ENCODE peak calls at places on chromosomes 6 and 20, in eight cellular contexts. One of them, this sample, is unnamed.

GRCh38 chr6:89048985-89049384 is 31.6 kb upstream of the PNRC1 start:
- DNase-seq in prostate gland: no peak
- DNase-seq in fibroblast of lung: peak; percentile 59
- DNase-seq in transverse colon: no peak
- DNase-seq in stomach: no peak
- DNase-seq in tibial artery: no peak
- DNase-seq in heart right ventricle: no peak
- DNase-seq in left lung: no peak
- DNase-seq in this sample: no peak

GRCh38 chr6:41680182-41680965 is 42.1 kb downstream of the MDFI start:
- DNase-seq in prostate gland: no peak
- DNase-seq in fibroblast of lung: no peak
- DNase-seq in transverse colon: no peak
- DNase-seq in stomach: no peak
- DNase-seq in tibial artery: no peak
- DNase-seq in heart right ventricle: no peak
- DNase-seq in left lung: peak; percentile 30
- DNase-seq in this sample: no peak

GRCh38 chr20:3276400-3277015 is 37.5 kb upstream of the SLC4A11 start:
- DNase-seq in prostate gland: peak; percentile 13
- DNase-seq in fibroblast of lung: peak; percentile 27
- DNase-seq in transverse colon: no peak
- DNase-seq in stomach: no peak
- DNase-seq in tibial artery: no peak
- DNase-seq in heart right ventricle: no peak
- DNase-seq in left lung: no peak
- DNase-seq in this sample: no peak

GRCh38 chr6:148166339-148166949 is 176.2 kb upstream of the SASH1 start:
- DNase-seq in prostate gland: peak; percentile 22
- DNase-seq in fibroblast of lung: peak; percentile 81
- DNase-seq in transverse colon: no peak
- DNase-seq in stomach: no peak
- DNase-seq in tibial artery: no peak
- DNase-seq in heart right ventricle: peak; percentile 23
- DNase-seq in left lung: no peak
- DNase-seq in this sample: no peak

GRCh38 chr6:101741474-101742171 is 348.1 kb downstream of the GRIK2 start:
- DNase-seq in prostate gland: peak; percentile 65
- DNase-seq in fibroblast of lung: no peak
- DNase-seq in transverse colon: no peak
- DNase-seq in stomach: peak; percentile 32
- DNase-seq in tibial artery: no peak
- DNase-seq in heart right ventricle: no peak
- DNase-seq in left lung: no peak
- DNase-seq in this sample: no peak

GRCh38 chr20:1711826-1712601 is 54.4 kb upstream of the SIRPG start:
- DNase-seq in prostate gland: no peak
- DNase-seq in fibroblast of lung: no peak
- DNase-seq in transverse colon: no peak
- DNase-seq in stomach: no peak
- DNase-seq in tibial artery: no peak
- DNase-seq in heart right ventricle: no peak
- DNase-seq in left lung: no peak
- DNase-seq in this sample: no peak

GRCh38 chr6:6713660-6714446 is 125.3 kb downstream of the LY86 start:
- DNase-seq in prostate gland: no peak
- DNase-seq in fibroblast of lung: peak; percentile 71
- DNase-seq in transverse colon: no peak
- DNase-seq in stomach: no peak
- DNase-seq in tibial artery: no peak
- DNase-seq in heart right ventricle: no peak
- DNase-seq in left lung: no peak
- DNase-seq in this sample: no peak

GRCh38 chr6:82363368-82364086 is at the start of gene TPBG:
- DNase-seq in prostate gland: peak; percentile 42
- DNase-seq in fibroblast of lung: peak; percentile 56
- DNase-seq in transverse colon: peak; percentile 61
- DNase-seq in stomach: peak; percentile 58
- DNase-seq in tibial artery: peak; percentile 46
- DNase-seq in heart right ventricle: peak; percentile 44
- DNase-seq in left lung: peak; percentile 49
- DNase-seq in this sample: no peak

GRCh38 chr6:127938701-127939100 is 37.8 kb upstream of the THEMIS start:
- DNase-seq in prostate gland: no peak
- DNase-seq in fibroblast of lung: peak; percentile 68
- DNase-seq in transverse colon: no peak
- DNase-seq in stomach: no peak
- DNase-seq in tibial artery: no peak
- DNase-seq in heart right ventricle: no peak
- DNase-seq in left lung: no peak
- DNase-seq in this sample: no peak

GRCh38 chr20:25247666-25248500 is at the start of gene PYGB:
- DNase-seq in prostate gland: peak; percentile 83
- DNase-seq in fibroblast of lung: peak; percentile 83
- DNase-seq in transverse colon: peak; percentile 85
- DNase-seq in stomach: peak; percentile 81
- DNase-seq in tibial artery: peak; percentile 66
- DNase-seq in heart right ventricle: peak; percentile 71
- DNase-seq in left lung: peak; percentile 87
- DNase-seq in this sample: no peak

GRCh38 chr6:37861452-37861851 is 41.9 kb downstream of the ZFAND3 start:
- DNase-seq in prostate gland: no peak
- DNase-seq in fibroblast of lung: no peak
- DNase-seq in transverse colon: no peak
- DNase-seq in stomach: no peak
- DNase-seq in tibial artery: no peak
- DNase-seq in heart right ventricle: no peak
- DNase-seq in left lung: no peak
- DNase-seq in this sample: no peak

GRCh38 chr6:68710496-68710895 is 75.4 kb downstream of the ADGRB3 start:
- DNase-seq in prostate gland: no peak
- DNase-seq in fibroblast of lung: no peak
- DNase-seq in transverse colon: no peak
- DNase-seq in stomach: no peak
- DNase-seq in tibial artery: no peak
- DNase-seq in heart right ventricle: no peak
- DNase-seq in left lung: no peak
- DNase-seq in this sample: no peak

GRCh38 chr6:3789018-3789895 is 37.7 kb upstream of the PXDC1 start:
- DNase-seq in prostate gland: no peak
- DNase-seq in fibroblast of lung: peak; percentile 20
- DNase-seq in transverse colon: no peak
- DNase-seq in stomach: no peak
- DNase-seq in tibial artery: no peak
- DNase-seq in heart right ventricle: no peak
- DNase-seq in left lung: no peak
- DNase-seq in this sample: no peak

GRCh38 chr20:24953204-24953565 is 4.1 kb downstream of the CST7 start:
- DNase-seq in prostate gland: no peak
- DNase-seq in fibroblast of lung: no peak
- DNase-seq in transverse colon: no peak
- DNase-seq in stomach: no peak
- DNase-seq in tibial artery: no peak
- DNase-seq in heart right ventricle: no peak
- DNase-seq in left lung: no peak
- DNase-seq in this sample: no peak

GRCh38 chr6:138844203-138844602 is 48.3 kb downstream of the ECT2L start:
- DNase-seq in prostate gland: no peak
- DNase-seq in fibroblast of lung: peak; percentile 58
- DNase-seq in transverse colon: no peak
- DNase-seq in stomach: no peak
- DNase-seq in tibial artery: peak; percentile 67
- DNase-seq in heart right ventricle: peak; percentile 63
- DNase-seq in left lung: no peak
- DNase-seq in this sample: no peak

GRCh38 chr6:71886184-71887005 is at the start of gene RIMS1:
- DNase-seq in prostate gland: no peak
- DNase-seq in fibroblast of lung: no peak
- DNase-seq in transverse colon: no peak
- DNase-seq in stomach: no peak
- DNase-seq in tibial artery: no peak
- DNase-seq in heart right ventricle: no peak
- DNase-seq in left lung: no peak
- DNase-seq in this sample: no peak

GRCh38 chr6:38169826-38170526 is 350.4 kb downstream of the ZFAND3 start:
- DNase-seq in prostate gland: peak; percentile 36
- DNase-seq in fibroblast of lung: no peak
- DNase-seq in transverse colon: peak; percentile 58
- DNase-seq in stomach: no peak
- DNase-seq in tibial artery: no peak
- DNase-seq in heart right ventricle: no peak
- DNase-seq in left lung: no peak
- DNase-seq in this sample: no peak

GRCh38 chr20:62591591-62591990 is 50.7 kb upstream of the SLCO4A1 start:
- DNase-seq in prostate gland: no peak
- DNase-seq in fibroblast of lung: no peak
- DNase-seq in transverse colon: no peak
- DNase-seq in stomach: no peak
- DNase-seq in tibial artery: no peak
- DNase-seq in heart right ventricle: no peak
- DNase-seq in left lung: no peak
- DNase-seq in this sample: no peak

GRCh38 chr6:94065707-94066337 is 646.5 kb upstream of the EPHA7 start:
- DNase-seq in prostate gland: no peak
- DNase-seq in fibroblast of lung: no peak
- DNase-seq in transverse colon: no peak
- DNase-seq in stomach: no peak
- DNase-seq in tibial artery: no peak
- DNase-seq in heart right ventricle: no peak
- DNase-seq in left lung: no peak
- DNase-seq in this sample: no peak

GRCh38 chr20:10643560-10643873 is 30.3 kb downstream of the JAG1 start:
- DNase-seq in prostate gland: no peak
- DNase-seq in fibroblast of lung: no peak
- DNase-seq in transverse colon: no peak
- DNase-seq in stomach: no peak
- DNase-seq in tibial artery: no peak
- DNase-seq in heart right ventricle: no peak
- DNase-seq in left lung: no peak
- DNase-seq in this sample: no peak
- H3K36me3 ChIP-seq in prostate gland: peaks cover 68% of the 10 kb centered on the region
- H3K36me3 ChIP-seq in fibroblast of lung: peaks cover 34% of the 10 kb centered on the region
- H3K36me3 ChIP-seq in transverse colon: no peaks in the 10 kb centered on the region
- H3K36me3 ChIP-seq in stomach: peaks cover 99% of the 10 kb centered on the region
- H3K36me3 ChIP-seq in tibial artery: peaks cover 94% of the 10 kb centered on the region
- H3K36me3 ChIP-seq in heart right ventricle: peaks cover 100% of the 10 kb centered on the region
- H3K36me3 ChIP-seq in left lung: no peaks in the 10 kb centered on the region
- H3K36me3 ChIP-seq in this sample: peaks cover 80% of the 10 kb centered on the region

DNA sequence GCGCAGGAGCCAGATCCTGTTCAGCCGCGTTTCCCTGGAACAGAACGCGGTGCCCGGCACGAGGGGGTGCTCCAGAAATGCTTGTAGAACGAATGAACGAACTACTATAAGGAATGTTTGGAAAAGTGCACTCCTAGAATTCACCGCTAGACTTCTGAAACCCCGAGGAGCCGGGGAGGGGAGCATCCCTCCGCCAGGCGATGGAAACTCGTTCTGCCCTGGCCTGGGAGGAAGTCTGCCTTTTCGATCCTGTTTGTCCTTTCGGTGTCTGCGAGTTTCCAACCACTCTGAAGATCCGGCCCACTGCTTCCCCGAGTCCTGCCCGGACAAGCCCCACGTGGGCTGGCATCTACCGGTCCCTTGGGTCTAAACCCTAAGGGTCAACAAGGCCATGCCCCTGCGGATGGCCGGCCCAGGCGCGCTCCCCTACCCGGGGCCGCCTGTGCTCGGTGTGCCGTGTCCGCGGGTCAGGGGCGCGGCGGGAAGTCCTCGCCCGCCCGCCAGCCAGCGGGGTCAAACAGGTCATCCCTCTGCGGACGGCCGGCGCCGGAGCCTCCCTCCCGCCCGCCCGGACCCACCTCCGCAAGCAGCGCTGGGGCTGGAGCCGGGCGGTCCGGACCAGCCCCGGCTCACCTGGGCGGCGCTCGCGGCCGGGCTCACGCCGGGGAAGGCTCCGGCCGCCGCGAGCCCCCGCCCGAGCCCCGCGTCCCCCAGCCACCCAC is 521 bp downstream of the SULF2 start:
- DNase-seq in prostate gland: peak; percentile 25
- DNase-seq in fibroblast of lung: peak; percentile 28
- DNase-seq in transverse colon: peak; percentile 27
- DNase-seq in stomach: no peak
- DNase-seq in tibial artery: no peak
- DNase-seq in heart right ventricle: peak; percentile 37
- DNase-seq in left lung: peak; percentile 36
- DNase-seq in this sample: no peak
- TF ChIP-seq CTCF in prostate gland: peak; percentile 21
- TF ChIP-seq CTCF in fibroblast of lung: no peak
- TF ChIP-seq CTCF in transverse colon: no peak
- TF ChIP-seq CTCF in stomach: no peak
- TF ChIP-seq CTCF in tibial artery: peak; percentile 46
- TF ChIP-seq CTCF in heart right ventricle: no peak
- TF ChIP-seq CTCF in left lung: no peak
- TF ChIP-seq CTCF in this sample: peak; percentile 36

DNA sequence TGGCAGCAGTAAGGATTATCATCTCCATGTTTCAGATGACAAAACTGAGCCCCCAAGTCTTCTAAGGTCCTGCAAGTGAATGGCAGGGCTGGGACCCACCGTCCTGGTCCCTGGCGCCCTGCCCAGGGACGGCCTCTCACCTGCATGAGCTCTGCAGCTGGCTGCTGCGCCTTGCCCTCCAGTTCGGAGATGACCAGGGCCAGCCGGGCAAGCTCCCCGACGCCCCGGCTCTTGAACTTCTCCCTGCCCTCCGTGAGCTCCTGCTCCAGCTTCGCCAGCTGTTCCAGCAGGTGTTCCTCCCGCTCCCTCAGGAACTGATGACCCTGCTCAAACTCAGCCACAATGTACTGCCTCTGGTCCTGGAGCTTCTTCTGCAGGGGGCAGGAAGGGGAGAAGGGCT is 16.8 kb downstream of the TRIM26 start:
- DNase-seq in prostate gland: no peak
- DNase-seq in fibroblast of lung: no peak
- DNase-seq in transverse colon: no peak
- DNase-seq in stomach: no peak
- DNase-seq in tibial artery: no peak
- DNase-seq in heart right ventricle: no peak
- DNase-seq in left lung: no peak
- DNase-seq in this sample: no peak
- H3K36me3 ChIP-seq in prostate gland: peaks cover 15% of the 10 kb centered on the region
- H3K36me3 ChIP-seq in fibroblast of lung: peaks cover 22% of the 10 kb centered on the region
- H3K36me3 ChIP-seq in transverse colon: no peaks in the 10 kb centered on the region
- H3K36me3 ChIP-seq in stomach: peaks cover 97% of the 10 kb centered on the region
- H3K36me3 ChIP-seq in tibial artery: peaks cover 81% of the 10 kb centered on the region
- H3K36me3 ChIP-seq in heart right ventricle: peaks cover 85% of the 10 kb centered on the region
- H3K36me3 ChIP-seq in left lung: no peaks in the 10 kb centered on the region
- H3K36me3 ChIP-seq in this sample: peaks cover 22% of the 10 kb centered on the region

DNA sequence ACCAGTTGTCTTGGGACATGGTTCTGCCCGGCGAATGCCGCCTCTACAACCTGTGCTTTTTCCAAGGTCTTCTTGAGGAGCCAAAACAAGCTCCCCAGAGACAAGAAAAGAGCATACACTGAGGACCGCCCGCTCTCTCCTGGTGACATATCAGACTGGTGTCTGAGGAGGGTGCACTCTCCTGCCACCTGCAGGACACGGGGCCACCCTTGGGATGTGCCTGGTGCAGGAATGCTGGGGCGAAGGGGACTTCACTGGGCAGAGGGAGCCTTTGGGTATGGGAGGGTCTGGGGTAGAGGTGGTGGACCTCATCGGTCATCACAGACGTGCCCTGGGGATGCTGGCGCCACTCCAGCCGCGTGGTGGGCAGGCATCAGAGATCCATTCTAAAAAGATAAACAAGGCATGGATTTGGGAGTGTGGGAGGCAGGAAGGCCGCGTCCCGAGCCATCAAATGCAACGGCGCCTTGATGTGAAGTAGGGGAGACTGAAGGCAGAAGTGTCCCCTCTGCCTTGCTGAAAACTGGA is 163.3 kb downstream of the CD83 start:
- DNase-seq in prostate gland: no peak
- DNase-seq in fibroblast of lung: no peak
- DNase-seq in transverse colon: no peak
- DNase-seq in stomach: no peak
- DNase-seq in tibial artery: no peak
- DNase-seq in heart right ventricle: no peak
- DNase-seq in left lung: no peak
- DNase-seq in this sample: no peak
- TF ChIP-seq CTCF in prostate gland: no peak
- TF ChIP-seq CTCF in fibroblast of lung: no peak
- TF ChIP-seq CTCF in transverse colon: no peak
- TF ChIP-seq CTCF in stomach: no peak
- TF ChIP-seq CTCF in tibial artery: no peak
- TF ChIP-seq CTCF in heart right ventricle: no peak
- TF ChIP-seq CTCF in left lung: no peak
- TF ChIP-seq CTCF in this sample: no peak

This sample was measured in thoracic aorta.